ENCODE peak calls at places on chromosomes 12 and 14, in six cellular contexts. S is HL-60, J is Panc1, V is suprapubic skin, C is sigmoid colon, I is K562. M is an unnamed sample.

GRCh38 chr12:117119592-117120198 is 20.5 kb upstream of the TESC start:
- DNase-seq in V (no peak), C (no peak), I (peak), J (peak), S (peak), M (peak)

GRCh38 chr14:33949051-33950037 is 1.5 kb downstream of the EGLN3 start:
- DNase-seq in I (peak), C (no peak), V (no peak), S (no peak), J (no peak), M (no peak)

GRCh38 chr12:2693204-2693860 is 101.4 kb upstream of the FKBP4 start:
- DNase-seq in J (no peak), V (no peak), S (peak), C (no peak), I (no peak), M (no peak)

GRCh38 chr12:116389990-116390655 is 112.6 kb upstream of the MED13L start:
- DNase-seq in V (no peak), I (no peak), C (no peak), J (no peak), S (no peak), M (no peak)

GRCh38 chr12:52052471-52053186 is 1.4 kb downstream of the NR4A1 start:
- DNase-seq in C (peak), V (no peak), J (no peak), S (no peak), I (peak), M (no peak)

GRCh38 chr12:31007636-31008175 is 66.0 kb upstream of the DDX11 start:
- DNase-seq in J (no peak), I (no peak), S (no peak), C (peak), V (peak), M (no peak)

GRCh38 chr12:54136844-54137580 is 51.8 kb downstream of the SMUG1 start:
- DNase-seq in C (no peak), V (no peak), J (no peak), S (no peak), I (no peak), M (no peak)

GRCh38 chr12:113422929-113423669 is 919 bp downstream of the SDSL start:
- DNase-seq in V (no peak), S (no peak), J (no peak), I (no peak), C (no peak), M (no peak)

GRCh38 chr12:92614041-92614440 is 88.7 kb upstream of the PLEKHG7 start:
- DNase-seq in I (no peak), S (no peak), V (no peak), J (no peak), C (no peak), M (no peak)

GRCh38 chr14:26984318-26985177 is 386.7 kb upstream of the NOVA1 start:
- DNase-seq in C (peak), J (peak), S (peak), V (no peak), I (peak), M (no peak)

GRCh38 chr14:76810953-76811400 is 1.7 kb downstream of the ANGEL1 start:
- DNase-seq in J (no peak), V (no peak), I (no peak), C (no peak), S (peak), M (peak)

GRCh38 chr12:126347421-126347820 is 1282.2 kb downstream of the AACS start:
- DNase-seq in J (no peak), V (no peak), I (no peak), S (no peak), C (no peak), M (no peak)

GRCh38 chr12:6827982-6828670 is at the start of gene P3H3:
- DNase-seq in S (no peak), J (no peak), C (no peak), V (no peak), I (peak), M (no peak)

GRCh38 chr12:26715232-26715631 is 117.8 kb downstream of the ITPR2 start:
- DNase-seq in J (no peak), V (no peak), I (no peak), C (no peak), S (no peak), M (no peak)

GRCh38 chr12:14243941-14244340 is 121.5 kb upstream of the ATF7IP start:
- DNase-seq in J (no peak), I (no peak), C (no peak), S (no peak), V (no peak), M (no peak)

GRCh38 chr12:117033382-117034045 is 65.7 kb downstream of the TESC start:
- DNase-seq in I (no peak), V (no peak), C (peak), S (no peak), J (no peak), M (no peak)

GRCh38 chr12:120234643-120235368 is 30.7 kb downstream of the PXN start:
- DNase-seq in J (peak), S (no peak), I (peak), V (peak), C (peak), M (no peak)

GRCh38 chr14:95796846-95797245 is 79.8 kb upstream of the TUNAR start:
- DNase-seq in S (no peak), C (no peak), J (no peak), V (no peak), I (no peak), M (no peak)

GRCh38 chr14:69349091-69349777 is 48.9 kb downstream of the ERH start:
- DNase-seq in V (no peak), C (no peak), S (no peak), I (no peak), J (no peak), M (no peak)

GRCh38 chr14:26175659-26176058 is 422.2 kb downstream of the NOVA1 start:
- DNase-seq in V (no peak), C (no peak), S (no peak), J (no peak), I (no peak), M (no peak)

GRCh38 chr12:23760495-23760894 is 189.0 kb downstream of the SOX5 start:
- DNase-seq in V (no peak), S (no peak), C (no peak), I (no peak), J (no peak), M (no peak)

GRCh38 chr14:100072783-100073346 is 7.6 kb downstream of the EVL start:
- DNase-seq in I (peak), V (no peak), J (no peak), C (no peak), S (peak), M (no peak)

DNA sequence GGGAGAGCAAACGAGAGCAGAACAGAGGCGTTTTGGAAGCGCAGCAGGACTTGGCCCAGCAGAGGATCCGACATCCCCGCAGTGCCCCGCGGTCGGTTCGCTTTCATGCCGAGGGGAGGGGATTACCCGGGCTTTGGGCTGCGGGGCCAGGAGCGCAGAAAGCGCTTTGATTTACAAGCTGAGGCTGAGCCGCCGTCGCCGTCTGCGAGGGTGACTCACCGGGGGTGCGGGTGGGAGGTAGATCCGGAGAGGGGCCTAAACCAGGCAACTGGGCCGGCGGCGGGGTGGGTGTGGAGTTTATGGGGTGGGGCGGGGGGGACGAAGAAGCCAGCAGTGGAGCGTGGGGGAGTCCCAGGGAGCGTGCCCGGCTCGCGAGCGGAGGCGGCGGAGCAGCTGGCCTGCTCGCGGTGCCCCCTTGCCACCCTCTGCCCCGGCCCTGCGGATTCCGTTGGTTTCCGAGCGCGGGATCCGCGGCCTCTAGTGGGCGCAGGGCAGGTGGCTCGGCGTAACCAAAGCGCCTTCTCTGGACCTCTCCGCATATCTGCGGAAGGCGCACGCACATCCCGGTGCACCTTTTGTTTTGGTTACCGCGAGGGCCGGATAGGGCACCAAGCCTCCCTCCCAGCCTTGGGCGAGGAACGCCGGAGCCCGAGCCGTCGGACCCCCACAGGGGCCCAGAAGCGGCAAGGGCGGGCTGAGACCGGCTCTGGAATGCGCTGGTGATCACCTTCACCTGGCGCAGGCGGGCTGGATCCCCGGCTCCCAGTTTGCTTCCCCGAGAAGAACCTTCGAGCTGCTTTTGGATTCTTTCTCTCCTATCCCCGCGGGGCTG is 2.6 kb downstream of the SIX4 start:
- DNase-seq in V (peak), J (no peak), S (peak), I (peak), C (peak), M (peak)
- TF ChIP-seq POLR2AphosphoS5 in V (no peak), J (no peak), S (no peak), I (no peak), C (no peak), M (no peak)

GRCh38 chr12:108966378-108967151 is 54.3 kb downstream of the SVOP start:
- DNase-seq in V (no peak), I (no peak), J (no peak), S (no peak), C (no peak), M (no peak)

GRCh38 chr12:108973753-108974152 is 47.1 kb downstream of the SVOP start:
- DNase-seq in J (no peak), I (no peak), V (no peak), C (no peak), S (no peak), M (no peak)

GRCh38 chr12:108972226-108972757 is 48.6 kb downstream of the SVOP start:
- DNase-seq in V (no peak), C (no peak), S (peak), I (no peak), J (no peak), M (no peak)

GRCh38 chr12:108967869-108968540 is 52.9 kb downstream of the SVOP start:
- DNase-seq in I (peak), C (no peak), V (no peak), S (no peak), J (no peak), M (no peak)

DNA sequence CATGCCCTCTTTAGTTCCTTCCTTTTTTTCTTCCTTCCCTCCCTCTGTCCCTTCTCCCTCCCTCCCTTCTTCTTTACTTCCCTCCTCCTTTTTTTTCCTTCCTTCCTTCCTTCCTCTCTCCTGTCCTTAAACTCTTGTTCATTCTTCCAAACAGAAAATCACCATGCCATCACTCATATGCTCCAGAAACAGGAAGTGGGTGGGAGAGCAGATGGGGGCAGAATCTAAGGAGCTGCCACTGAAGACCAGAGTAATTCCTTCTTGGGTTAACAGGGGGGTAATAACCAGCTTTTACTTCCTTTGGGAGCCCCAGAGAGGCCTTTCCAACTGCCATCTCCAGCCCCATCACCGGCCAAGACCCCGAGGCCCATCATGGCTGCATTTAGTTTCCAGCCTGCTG is 51.2 kb downstream of the SVOP start:
- DNase-seq in V (no peak), J (no peak), C (no peak), I (no peak), S (no peak), M (no peak)
- TF ChIP-seq POLR2AphosphoS5 in V (no peak), J (no peak), C (no peak), I (no peak), S (no peak), M (no peak)

GRCh38 chr14:74979442-74980397 is 23.0 kb upstream of the EIF2B2 start:
- DNase-seq in V (peak), J (no peak), C (no peak), I (no peak), S (no peak), M (no peak)
- TF ChIP-seq POLR2AphosphoS5 in V (no peak), J (no peak), C (no peak), I (no peak), S (no peak), M (no peak)

GRCh38 chr14:65334765-65335411 is 77.6 kb upstream of the FUT8 start:
- DNase-seq in J (no peak), V (no peak), S (no peak), I (no peak), C (no peak), M (no peak)

GRCh38 chr14:65336191-65336591 is 76.3 kb upstream of the FUT8 start:
- DNase-seq in V (no peak), C (no peak), S (no peak), J (no peak), I (no peak), M (no peak)

GRCh38 chr14:65335548-65335947 is 77.0 kb upstream of the FUT8 start:
- DNase-seq in C (no peak), S (no peak), J (no peak), I (no peak), V (no peak), M (no peak)

GRCh38 chr14:65332141-65332871 is 80.2 kb upstream of the FUT8 start:
- DNase-seq in V (no peak), J (no peak), I (no peak), C (no peak), S (no peak), M (no peak)

DNA sequence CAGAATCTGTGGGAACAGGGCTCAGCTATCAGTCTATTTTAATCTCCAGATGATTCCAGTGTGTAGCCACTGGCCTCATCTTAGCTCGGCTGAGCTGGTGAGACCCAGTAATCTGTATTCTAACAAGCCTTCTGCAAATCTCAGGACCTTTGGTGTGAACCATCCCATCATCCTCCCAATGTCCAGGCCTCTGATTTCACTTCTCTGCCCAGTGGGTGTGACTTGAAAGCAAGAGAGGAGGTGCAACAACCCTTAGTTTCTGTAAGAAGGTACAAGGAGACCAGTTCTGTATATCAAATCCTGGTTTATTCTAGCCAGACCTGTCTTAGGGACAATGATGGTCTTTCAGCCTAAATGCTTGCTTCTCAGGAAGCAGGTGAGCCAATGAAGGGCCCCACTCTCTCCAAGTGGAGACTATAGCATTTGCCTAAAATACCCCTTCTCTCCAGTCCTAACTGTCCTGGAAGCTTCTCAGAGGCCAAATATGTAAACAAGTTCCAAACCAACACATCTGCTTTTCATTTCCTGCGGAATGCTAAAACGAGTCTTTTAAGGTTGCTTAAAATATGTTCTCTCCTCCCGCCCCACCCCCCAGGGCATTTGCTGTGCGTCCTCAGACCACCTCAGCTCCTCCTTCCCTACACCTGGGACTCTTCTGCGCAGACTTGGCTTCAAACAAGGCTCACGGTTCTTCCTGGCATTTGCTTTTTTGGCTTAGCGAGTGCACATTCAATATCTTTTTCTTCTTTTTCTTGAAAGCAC is 78.4 kb upstream of the FUT8 start:
- DNase-seq in J (no peak), V (no peak), C (peak), I (no peak), S (no peak), M (no peak)
- TF ChIP-seq POLR2AphosphoS5 in J (no peak), V (no peak), C (peak), I (no peak), S (no peak), M (no peak)

GRCh38 chr12:11728154-11728755 is 78.8 kb downstream of the ETV6 start:
- DNase-seq in I (no peak), J (no peak), S (no peak), V (no peak), C (no peak), M (no peak)

GRCh38 chr12:11727133-11727664 is 77.7 kb downstream of the ETV6 start:
- DNase-seq in V (no peak), J (no peak), I (no peak), S (no peak), C (no peak), M (no peak)

GRCh38 chr12:11729439-11730150 is 80.1 kb downstream of the ETV6 start:
- DNase-seq in J (no peak), I (no peak), V (no peak), C (no peak), S (no peak), M (no peak)

GRCh38 chr12:11730299-11731041 is 81.0 kb downstream of the ETV6 start:
- DNase-seq in I (no peak), C (no peak), V (no peak), S (no peak), J (no peak), M (no peak)

GRCh38 chr12:11729008-11729407 is 79.5 kb downstream of the ETV6 start:
- DNase-seq in S (no peak), I (no peak), V (no peak), C (no peak), J (no peak), M (no peak)
- TF ChIP-seq POLR2AphosphoS5 in S (no peak), I (no peak), V (no peak), C (no peak), J (no peak), M (no peak)

DNA sequence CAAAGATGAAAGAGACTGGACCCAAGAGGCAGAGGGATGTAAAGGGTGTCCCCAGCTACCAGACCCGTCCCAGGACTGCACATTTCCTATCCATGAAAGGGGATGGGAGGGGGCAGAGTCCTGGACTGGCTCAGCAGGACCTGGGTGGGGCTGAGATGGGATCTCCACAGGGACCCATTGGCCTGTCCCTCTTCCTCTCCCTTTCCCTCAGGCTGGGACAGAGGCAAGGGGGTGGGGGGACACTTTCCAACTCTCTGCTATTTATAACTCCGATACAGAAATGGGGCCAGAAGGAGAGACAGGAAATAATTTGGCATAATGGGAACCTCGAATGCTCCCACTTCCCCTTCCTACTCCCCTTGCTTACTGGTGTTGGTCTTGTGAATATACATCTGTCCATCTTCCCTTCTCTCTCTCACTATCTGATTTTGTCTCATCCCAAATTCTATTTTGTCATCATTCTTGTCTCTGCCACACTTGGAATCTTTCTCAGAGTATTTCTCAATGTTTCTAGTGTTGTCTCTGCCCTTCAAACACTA is 1.1 kb upstream of the ITGA7 start:
- DNase-seq in V (no peak), S (no peak), J (no peak), C (no peak), I (no peak), M (no peak)
- TF ChIP-seq POLR2AphosphoS5 in V (no peak), S (no peak), J (no peak), C (peak), I (no peak), M (no peak)

GRCh38 chr12:95803817-95804216 is 13.3 kb upstream of the NTN4 start:
- DNase-seq in I (no peak), S (no peak), V (no peak), C (no peak), J (no peak), M (no peak)

GRCh38 chr12:95808146-95808545 is 17.6 kb upstream of the NTN4 start:
- DNase-seq in I (no peak), C (no peak), V (no peak), S (no peak), J (no peak), M (no peak)

GRCh38 chr12:95805864-95806669 is 15.5 kb upstream of the NTN4 start:
- DNase-seq in V (no peak), J (peak), I (no peak), C (no peak), S (no peak), M (no peak)

GRCh38 chr12:95804296-95804695 is 13.7 kb upstream of the NTN4 start:
- DNase-seq in I (no peak), V (no peak), S (no peak), J (no peak), C (no peak), M (no peak)

GRCh38 chr12:95802482-95803264 is 12.1 kb upstream of the NTN4 start:
- DNase-seq in C (no peak), S (no peak), V (no peak), I (no peak), J (peak), M (no peak)
- TF ChIP-seq POLR2AphosphoS5 in C (no peak), S (no peak), V (no peak), I (no peak), J (no peak), M (no peak)

DNA sequence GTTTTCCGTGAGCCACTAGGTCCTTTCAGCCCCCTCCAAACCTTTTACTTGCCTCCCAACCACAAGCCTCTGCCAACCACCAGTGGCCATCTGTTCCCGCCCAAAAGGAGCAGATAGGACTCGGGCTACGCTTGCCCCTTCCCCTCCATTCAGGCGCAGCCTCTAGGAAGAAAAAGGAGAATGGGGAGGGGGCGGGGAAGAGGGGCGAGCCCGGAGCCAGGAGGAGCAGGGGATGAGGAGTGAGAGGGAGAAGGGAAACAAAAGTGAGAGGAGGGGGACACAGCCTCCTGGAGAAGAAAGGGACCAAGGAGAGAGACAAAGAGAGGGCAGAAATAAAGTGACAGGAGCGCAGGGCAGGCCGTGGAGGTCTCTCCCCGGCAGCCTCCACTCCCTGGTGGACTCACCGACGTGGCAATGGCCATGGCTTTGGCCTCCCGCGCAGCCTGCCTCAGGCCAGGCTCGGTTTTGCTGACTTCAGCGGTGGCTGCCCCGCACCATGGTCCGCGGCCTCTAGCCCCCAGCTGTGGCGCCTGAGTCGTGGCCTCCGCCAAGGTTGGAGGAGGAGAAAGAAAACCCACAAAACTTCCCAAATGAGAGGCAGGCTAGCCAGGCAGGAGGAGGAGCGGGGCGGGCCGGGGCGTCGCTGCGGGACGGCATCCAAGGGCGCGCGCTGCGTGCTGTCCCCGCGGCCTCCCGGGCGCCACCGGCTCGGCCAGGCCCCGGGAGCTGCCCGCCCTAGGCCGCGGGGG is at the start of gene EFS:
- DNase-seq in I (no peak), C (no peak), V (no peak), S (no peak), J (no peak), M (no peak)
- TF ChIP-seq POLR2AphosphoS5 in I (no peak), C (peak), V (no peak), S (no peak), J (no peak), M (no peak)

M was measured in GM12891.